ENCODE peak calls at places on chromosome 2, in ten cellular contexts. X is KG1; K is GDM1; B is effector CD8-positive, alpha-beta T cell; J is GM03348; R is stimulated activated CD4-positive, alpha-beta T cell treated with anti-CD3 and anti-CD28 coated beads, Interleukin-1b, Interleukin-23, amount 100 ng/mL, for 4 hours; O is iPS DF 6.9; Y is ELR; N is NCI-H1092 treated with DMSO at 0.1 percent for 48 hours; V is germinal center. T is an unnamed sample.

GRCh38 chr2:207683438-207683837 is 28.0 kb upstream of the CCNYL1 start:
- DNase-seq in X (no peak), K (no peak), B (no peak), J (no peak), R (no peak), O (no peak), Y (peak), N (no peak), V (no peak), T (no peak)

GRCh38 chr2:212536385-212537310 is 2.0 kb downstream of the ERBB4 start:
- DNase-seq in X (no peak), K (no peak), B (no peak), J (peak), R (no peak), O (no peak), Y (peak), N (no peak), V (no peak), T (peak)

GRCh38 chr2:6968319-6969100 is 51.3 kb downstream of the RNF144A start:
- DNase-seq in X (no peak), K (no peak), B (no peak), J (no peak), R (no peak), O (peak), Y (no peak), N (no peak), V (no peak), T (peak)

GRCh38 chr2:16738361-16739225 is 73.0 kb upstream of the CYRIA start:
- DNase-seq in X (no peak), K (no peak), B (no peak), J (no peak), R (no peak), O (no peak), Y (no peak), N (no peak), V (no peak), T (no peak)

GRCh38 chr2:152564754-152565551 is 152.3 kb downstream of the PRPF40A start:
- DNase-seq in X (no peak), K (no peak), B (no peak), J (no peak), R (no peak), O (no peak), Y (no peak), N (no peak), V (no peak), T (no peak)

GRCh38 chr2:182038579-182038978 is 52.9 kb downstream of the PPP1R1C start:
- DNase-seq in X (no peak), K (no peak), B (no peak), J (peak), R (no peak), O (no peak), Y (peak), N (no peak), V (no peak), T (no peak)

GRCh38 chr2:191217580-191217979 is 27.6 kb upstream of the MYO1B start:
- DNase-seq in X (no peak), K (no peak), B (no peak), J (peak), R (no peak), O (no peak), Y (peak), N (no peak), V (no peak), T (no peak)

GRCh38 chr2:240551809-240552208 is 6.0 kb downstream of the ANKMY1 start:
- DNase-seq in X (no peak), K (no peak), B (no peak), J (no peak), R (no peak), O (no peak), Y (no peak), N (no peak), V (no peak), T (no peak)

GRCh38 chr2:237833546-237833945 is 25.9 kb upstream of the RAMP1 start:
- DNase-seq in X (no peak), K (no peak), B (no peak), J (peak), R (no peak), O (no peak), Y (no peak), N (no peak), V (no peak), T (no peak)

GRCh38 chr2:46097714-46098480 is 199.3 kb upstream of the EPAS1 start:
- DNase-seq in X (no peak), K (no peak), B (no peak), J (peak), R (no peak), O (no peak), Y (peak), N (no peak), V (no peak), T (no peak)

GRCh38 chr2:33577084-33577483 is 22.0 kb downstream of the FAM98A start:
- DNase-seq in X (no peak), K (no peak), B (no peak), J (no peak), R (no peak), O (no peak), Y (no peak), N (no peak), V (no peak), T (no peak)

GRCh38 chr2:1509271-1509995 is 96.2 kb downstream of the TPO start:
- DNase-seq in X (no peak), K (no peak), B (no peak), J (no peak), R (no peak), O (no peak), Y (no peak), N (no peak), V (no peak), T (no peak)

GRCh38 chr2:129336276-129336675 is 643.2 kb upstream of the RAB6C start:
- DNase-seq in X (no peak), K (no peak), B (no peak), J (no peak), R (no peak), O (no peak), Y (no peak), N (no peak), V (no peak), T (no peak)

T was measured in left ventricle myocardium superior.